ENCODE peak calls at places on chromosomes 16 and 17, in six cellular contexts. R is amniotic stem cell; V is T-helper 2 cell; E is CD14-positive monocyte; A is activated T-helper 9 cell treated with anti-CD3 and anti-CD28 coated beads, Interleukin-2, amount 50 U/mL, for 16 hours; S is cardiac septum. N is an unnamed sample.
A peak's percentile ranks its signal among the peaks of the same experiment; 100 is the strongest.

GRCh38 chr17:16948587-16949376 is 23.1 kb downstream of the TNFRSF13B start:
- DNase-seq in S (no peak), A (no peak), E (no peak), R (no peak), V (no peak), N (no peak)

GRCh38 chr17:74818306-74818705 is 41.4 kb downstream of the GRIN2C start:
- DNase-seq in V (no peak), S (no peak), R (no peak), E (no peak), A (no peak), N (no peak)

GRCh38 chr16:56382901-56383355 is 42.4 kb downstream of the AMFR start:
- DNase-seq in A (no peak), V (no peak), R (no peak), S (no peak), E (no peak), N (no peak)

GRCh38 chr17:19288453-19288852 is 51.3 kb downstream of the EPN2 start:
- DNase-seq in A (no peak), E (no peak), V (no peak), S (no peak), R (no peak), N (no peak)

GRCh38 chr17:6995500-6996255 is at the start of gene ALOX12:
- DNase-seq in E (no peak), V (no peak), R (no peak), S (no peak), A (no peak), N (no peak)

GRCh38 chr17:37176683-37177082 is 199.1 kb upstream of the C17orf78 start:
- DNase-seq in S (no peak), A (no peak), R (no peak), E (no peak), V (no peak), N (no peak)

GRCh38 chr17:79188048-79188447 is 113.4 kb downstream of the ENGASE start:
- DNase-seq in A (no peak), S (no peak), V (no peak), R (no peak), E (no peak), N (no peak)

GRCh38 chr17:75652934-75653549 is 13.9 kb downstream of the RECQL5 start:
- DNase-seq in S (no peak), R (no peak), A (no peak), V (no peak), E (no peak), N (peak; percentile 56)

GRCh38 chr17:50626037-50626574 is 8.6 kb upstream of the ABCC3 start:
- DNase-seq in R (peak; percentile 58), S (no peak), E (peak; percentile 63), V (peak; percentile 29), A (peak; percentile 36), N (no peak)

GRCh38 chr16:78303946-78304345 is 204.5 kb downstream of the WWOX start:
- DNase-seq in R (no peak), A (no peak), E (no peak), V (no peak), S (no peak), N (no peak)

GRCh38 chr17:31724619-31725018 is 134.4 kb downstream of the COPRS start:
- DNase-seq in V (no peak), R (no peak), S (no peak), A (no peak), E (no peak), N (no peak)

GRCh38 chr16:67844441-67844840 is 2.3 kb upstream of the NUTF2 start:
- DNase-seq in E (no peak), A (no peak), V (no peak), S (no peak), R (no peak), N (no peak)

GRCh38 chr17:78416791-78417530 is 38.5 kb downstream of the PGS1 start:
- DNase-seq in E (peak; percentile 73), S (peak; percentile 86), V (no peak), A (no peak), R (no peak), N (no peak)

GRCh38 chr17:12046786-12047185 is 26.1 kb downstream of the MAP2K4 start:
- DNase-seq in A (no peak), S (no peak), R (no peak), V (no peak), E (no peak), N (no peak)

GRCh38 chr17:19904412-19904811 is 36.7 kb upstream of the ULK2 start:
- DNase-seq in S (no peak), A (no peak), R (no peak), V (no peak), E (no peak), N (no peak)

GRCh38 chr16:65621640-65622039 is 499.8 kb upstream of the CDH11 start:
- DNase-seq in S (no peak), A (no peak), E (no peak), V (no peak), R (no peak), N (no peak)